ENCODE peak calls at places on chromosome 3, in six cellular contexts. A is NCI-H524 treated with DMSO at 0.1 percent for 48 hours, F is midbrain, S is psoas muscle, U is Caki2, X is brain microvascular endothelial cell. D is an unnamed sample.

GRCh38 chr3:174333640-174334039 is 525.5 kb upstream of the NAALADL2 start:
- DNase-seq in S (no peak), X (no peak), A (peak), U (no peak), F (no peak), D (no peak)

GRCh38 chr3:183287301-183287971 is 34.4 kb downstream of the B3GNT5 start:
- DNase-seq in S (peak), U (no peak), X (peak), F (no peak), A (no peak), D (peak)

GRCh38 chr3:146380052-146380451 is 89.3 kb downstream of the PLSCR2 start:
- DNase-seq in F (no peak), X (no peak), U (no peak), S (no peak), A (no peak), D (no peak)

GRCh38 chr3:42515391-42515916 is 13.0 kb downstream of the VIPR1 start:
- DNase-seq in F (peak), S (no peak), A (no peak), U (no peak), X (no peak), D (no peak)

GRCh38 chr3:32815812-32816438 is 1.9 kb upstream of the TRIM71 start:
- DNase-seq in U (no peak), S (no peak), X (no peak), F (no peak), A (no peak), D (no peak)

GRCh38 chr3:23202203-23202920 is 765 bp upstream of the UBE2E2 start:
- DNase-seq in F (peak), X (peak), A (no peak), S (no peak), U (no peak), D (no peak)

GRCh38 chr3:30368978-30369377 is 237.4 kb upstream of the TGFBR2 start:
- DNase-seq in F (no peak), X (no peak), S (no peak), U (no peak), A (no peak), D (no peak)

GRCh38 chr3:187987919-187988318 is 166.0 kb upstream of the LPP start:
- DNase-seq in F (no peak), S (no peak), A (no peak), X (no peak), U (no peak), D (no peak)

GRCh38 chr3:128549283-128550112 is 56.5 kb upstream of the GATA2 start:
- DNase-seq in F (no peak), X (peak), A (no peak), U (no peak), S (peak), D (no peak)

GRCh38 chr3:55177749-55178148 is 249.9 kb upstream of the LRTM1 start:
- DNase-seq in F (no peak), S (no peak), U (no peak), X (no peak), A (no peak), D (no peak)

GRCh38 chr3:55297706-55298105 is 189.4 kb downstream of the WNT5A start:
- DNase-seq in X (no peak), A (peak), F (no peak), U (no peak), S (no peak), D (no peak)

GRCh38 chr3:139534444-139534812 is 5.1 kb downstream of the RBP1 start:
- DNase-seq in S (no peak), U (peak), F (no peak), A (peak), X (peak), D (no peak)

GRCh38 chr3:99823723-99824711 is 6.4 kb downstream of the CMSS1 start:
- DNase-seq in A (peak), S (no peak), X (no peak), U (peak), F (no peak), D (no peak)

GRCh38 chr3:131735121-131735520 is 232.3 kb upstream of the MRPL3 start:
- DNase-seq in A (no peak), S (no peak), U (no peak), F (no peak), X (no peak), D (no peak)

D was measured in gastrocnemius medialis.